ENCODE peak calls at places on chromosomes 11 and 22, in five cellular contexts. Y is upper lobe of right lung, X is breast epithelium, W is tibial nerve, E is heart right ventricle. F is an unnamed sample. For H3K27me3, the result is how much of the 10 kb centered on the place peaks cover.

GRCh38 chr11:45936655-45937054 is 14.2 kb downstream of the LARGE2 start:
- DNase-seq in E (no peak), X (no peak), Y (no peak), W (no peak), F (no peak)

GRCh38 chr22:33920927-33921575 is 775 bp upstream of the LARGE1 start:
- DNase-seq in W (peak), Y (peak), E (peak), X (peak), F (peak)

GRCh38 chr22:20258584-20259335 is 9.4 kb downstream of the RTN4R start:
- DNase-seq in Y (no peak), W (no peak), X (no peak), E (no peak), F (no peak)

GRCh38 chr11:111066861-111067260 is 178.7 kb upstream of the POU2AF2 start:
- DNase-seq in Y (no peak), E (no peak), X (no peak), W (no peak), F (no peak)

GRCh38 chr11:64570341-64570740 is 20.7 kb upstream of the SLC22A12 start:
- DNase-seq in Y (peak), X (no peak), E (no peak), W (no peak), F (no peak)

GRCh38 chr22:24827305-24827704 is 21.3 kb downstream of the SGSM1 start:
- DNase-seq in Y (peak), E (no peak), W (no peak), X (no peak), F (peak)

GRCh38 chr11:2792376-2793250 is 92.8 kb upstream of the KCNQ1OT1 start:
- DNase-seq in E (no peak), X (no peak), W (no peak), Y (peak), F (peak)

GRCh38 chr11:70432065-70432464 is 33.7 kb downstream of the CTTN start:
- DNase-seq in Y (no peak), X (peak), W (no peak), E (no peak), F (no peak)

GRCh38 chr22:21445437-21446127 is 21.6 kb upstream of the TMEM191C start:
- DNase-seq in W (no peak), X (no peak), Y (peak), E (peak), F (no peak)

GRCh38 chr22:22210375-22210774 is 34.2 kb upstream of the VPREB1 start:
- DNase-seq in W (no peak), X (no peak), Y (no peak), E (no peak), F (no peak)

GRCh38 chr11:69099193-69099592 is 50.5 kb downstream of the TPCN2 start:
- DNase-seq in X (no peak), Y (no peak), W (no peak), E (no peak), F (peak)

GRCh38 chr22:38766076-38766777 is 10.4 kb upstream of the SUN2 start:
- DNase-seq in Y (no peak), X (peak), W (peak), E (no peak), F (peak)

GRCh38 chr22:40405178-40406062 is 35.0 kb downstream of the SGSM3 start:
- DNase-seq in X (no peak), Y (peak), E (no peak), W (no peak), F (no peak)

GRCh38 chr11:44816761-44817160 is 90.0 kb downstream of the TSPAN18 start:
- DNase-seq in W (no peak), Y (peak), E (no peak), X (no peak), F (peak)

GRCh38 chr11:86447763-86448480 is 73.2 kb downstream of the CCDC81 start:
- DNase-seq in W (no peak), X (no peak), E (no peak), Y (no peak), F (no peak)

DNA sequence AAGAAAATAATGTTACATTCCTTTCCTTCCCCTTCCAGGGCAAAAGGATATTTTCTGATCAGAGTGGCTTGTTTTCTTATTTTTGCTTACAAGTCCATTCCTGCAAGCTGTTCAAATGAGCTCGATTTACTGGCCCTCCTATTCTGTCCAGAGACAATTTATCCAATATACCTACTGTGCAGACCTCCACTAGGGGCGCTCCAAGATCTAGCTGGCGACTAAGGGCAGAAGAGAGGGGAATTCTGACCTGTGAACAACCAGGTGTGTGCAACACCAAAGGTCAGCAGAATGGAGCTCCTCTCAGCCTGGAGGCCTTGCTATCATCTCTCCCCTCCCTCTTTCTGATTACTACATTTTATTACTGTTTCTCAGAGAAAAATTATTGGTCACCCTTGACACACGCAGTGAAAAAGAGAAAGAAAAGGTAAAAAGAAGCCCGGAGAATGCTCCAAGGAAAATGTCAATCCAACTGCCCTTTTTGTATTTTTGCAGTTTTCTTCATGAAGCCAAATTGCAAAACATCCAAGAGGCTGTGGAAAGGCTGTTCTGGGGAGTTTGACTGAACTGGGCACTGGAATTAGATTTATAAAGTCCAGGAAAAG is 3.2 kb downstream of the SEZ6L start:
- DNase-seq in W (no peak), X (no peak), E (peak), Y (no peak), F (no peak)
- H3K27me3 ChIP-seq in W (under half), X (under half), E (half or more), Y (half or more), F (under half)

DNA sequence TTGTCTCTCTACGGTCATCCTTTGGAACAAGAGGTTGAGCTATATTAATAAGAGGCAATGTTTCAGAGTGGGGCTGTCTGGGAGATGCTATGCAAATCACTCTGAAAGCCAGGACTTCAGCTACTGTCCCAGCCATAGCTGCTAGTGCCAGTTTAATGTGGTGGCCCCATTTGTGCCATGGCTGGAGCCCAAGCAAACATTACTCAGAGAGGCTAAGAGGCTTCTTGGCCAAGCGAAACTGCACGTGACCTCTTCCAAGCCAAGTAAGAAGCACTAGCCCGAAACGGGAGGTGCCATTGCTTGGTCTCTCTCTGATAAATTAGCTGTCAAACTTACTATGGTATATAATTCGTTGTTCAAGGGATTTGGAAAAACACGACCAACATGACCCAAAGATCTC is 50.4 kb upstream of the TBCEL start:
- DNase-seq in X (no peak), E (no peak), W (no peak), Y (no peak), F (no peak)
- H3K27me3 ChIP-seq in X (under half), E (under half), W (under half), Y (under half), F (under half)

GRCh38 chr11:128690746-128691091 is 3.2 kb upstream of the FLI1 start:
- DNase-seq in Y (no peak), X (no peak), W (no peak), E (no peak), F (peak)

GRCh38 chr11:128691802-128692749 is 1.8 kb upstream of the FLI1 start:
- DNase-seq in E (no peak), X (no peak), Y (no peak), W (no peak), F (no peak)

GRCh38 chr11:128694618-128695481 is 978 bp downstream of the FLI1 start:
- DNase-seq in E (no peak), Y (peak), X (no peak), W (no peak), F (peak)

GRCh38 chr11:128695539-128696221 is 1.8 kb downstream of the FLI1 start:
- DNase-seq in W (peak), Y (no peak), X (no peak), E (no peak), F (no peak)

DNA sequence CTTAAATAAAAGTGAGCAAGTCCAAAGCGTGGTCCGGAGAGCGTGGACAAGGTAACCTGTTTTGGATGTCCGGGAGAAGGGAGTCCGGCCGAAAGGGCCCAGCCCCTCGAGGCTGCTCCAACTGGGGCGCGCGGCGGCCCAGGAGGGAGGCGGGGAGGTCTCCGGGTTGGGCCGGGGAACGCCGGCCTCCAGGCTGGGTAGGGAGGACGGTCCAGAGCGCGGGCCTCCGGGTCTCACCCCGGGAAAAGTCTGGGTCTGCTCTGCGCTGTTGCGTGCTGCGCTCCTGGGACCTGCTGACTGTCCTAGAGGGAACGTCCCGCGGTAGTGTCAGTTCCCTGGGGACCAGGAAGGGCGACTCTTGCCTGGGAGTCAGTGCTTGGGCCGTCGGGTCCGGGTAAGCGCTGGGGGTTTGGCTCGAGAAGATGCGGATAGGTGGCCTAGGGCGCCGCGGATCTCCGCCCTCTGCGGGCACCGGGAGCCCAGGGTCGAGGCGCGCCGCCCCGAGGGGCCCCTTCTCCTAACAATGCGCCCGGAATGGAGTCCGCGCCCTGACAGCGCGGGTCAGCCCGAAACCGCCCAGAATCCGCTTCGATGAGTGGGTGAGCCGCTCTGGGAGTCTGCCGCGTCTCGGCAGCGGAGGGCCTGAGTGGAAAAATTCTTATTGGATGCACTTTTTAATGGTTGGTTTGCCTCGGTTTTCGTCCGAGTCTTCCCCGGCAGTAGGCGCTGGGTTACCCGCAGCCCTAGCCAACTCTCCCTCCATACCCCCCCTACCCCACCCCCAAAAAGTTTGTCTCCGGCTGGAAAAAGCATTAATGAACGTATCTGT is 908 bp upstream of the FLI1 start:
- DNase-seq in W (no peak), E (peak), X (no peak), Y (peak), F (peak)
- H3K27me3 ChIP-seq in W (half or more), E (under half), X (under half), Y (under half), F (under half)

GRCh38 chr22:49726022-49726681 is 101.5 kb downstream of the BRD1 start:
- DNase-seq in W (no peak), Y (no peak), X (no peak), E (no peak), F (no peak)

GRCh38 chr22:49724893-49725489 is 102.7 kb downstream of the BRD1 start:
- DNase-seq in E (peak), X (no peak), W (peak), Y (peak), F (peak)

GRCh38 chr22:49726701-49727101 is 101.0 kb downstream of the BRD1 start:
- DNase-seq in Y (no peak), X (no peak), W (no peak), E (no peak), F (peak)

GRCh38 chr22:49724030-49724892 is 103.4 kb downstream of the BRD1 start:
- DNase-seq in X (no peak), W (no peak), Y (peak), E (no peak), F (no peak)

DNA sequence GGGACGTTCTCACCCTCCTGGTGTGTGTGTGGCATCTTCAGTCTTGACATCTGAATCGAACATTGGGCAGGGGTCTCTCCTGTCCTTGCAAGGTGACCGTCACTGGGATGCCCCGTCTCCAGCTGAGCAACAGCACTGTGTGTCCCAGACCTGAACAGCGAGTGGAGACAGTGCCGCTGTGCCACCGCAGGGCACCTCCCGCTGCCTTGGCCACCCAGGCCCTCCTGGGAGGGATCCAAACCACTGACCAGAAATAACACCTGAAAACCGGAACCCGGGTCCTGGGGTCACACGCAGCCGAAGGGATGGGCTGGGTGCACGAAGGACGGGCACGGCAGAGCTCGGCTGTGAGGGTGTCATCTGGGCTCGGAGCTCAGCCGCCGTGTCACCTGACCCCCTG is 102.2 kb downstream of the BRD1 start:
- DNase-seq in Y (no peak), W (no peak), E (no peak), X (no peak), F (peak)
- H3K27me3 ChIP-seq in Y (under half), W (under half), E (half or more), X (under half), F (under half)

GRCh38 chr22:37112084-37112728 is 2.7 kb upstream of the TMPRSS6 start:
- DNase-seq in Y (no peak), X (no peak), E (no peak), W (no peak), F (no peak)
- H3K27me3 ChIP-seq in Y (under half), X (under half), E (under half), W (under half), F (under half)

GRCh38 chr11:61592176-61592575 is 11.3 kb upstream of the SYT7 start:
- DNase-seq in E (no peak), X (no peak), W (no peak), Y (no peak), F (no peak)
- H3K27me3 ChIP-seq in E (under half), X (under half), W (under half), Y (under half), F (under half)

GRCh38 chr11:17694711-17695110 is 24.7 kb upstream of the MYOD1 start:
- DNase-seq in W (no peak), E (no peak), X (no peak), Y (no peak), F (no peak)
- H3K27me3 ChIP-seq in W (under half), E (half or more), X (under half), Y (half or more), F (under half)

GRCh38 chr22:48683640-48684039 is 1144.0 kb downstream of the BRD1 start:
- DNase-seq in Y (no peak), X (no peak), W (no peak), E (no peak), F (no peak)
- H3K27me3 ChIP-seq in Y (under half), X (under half), W (under half), E (under half), F (under half)